ENCODE peak calls at places on chromosome 20, in eight cellular contexts. I, R, Z, C, O, D, U and Q are unnamed samples.
A peak's percentile ranks its signal among the peaks of the same experiment; 100 is the strongest.

GRCh38 chr20:6828794-6829423 is 61.4 kb downstream of the BMP2 start:
- DNase-seq in I (no peak), Z (peak; percentile 85), U (peak; percentile 16), C (peak; percentile 79), O (peak; percentile 3), D (peak; percentile 50), R (peak; percentile 85), Q (peak; percentile 87)

GRCh38 chr20:2596673-2597279 is 55.7 kb upstream of the NOP56 start:
- DNase-seq in R (no peak), Z (no peak), U (no peak), D (no peak), I (no peak), C (no peak), O (no peak), Q (peak; percentile 52)

GRCh38 chr20:17557675-17558006 is 12.2 kb upstream of the DSTN start:
- DNase-seq in I (no peak), C (peak; percentile 63), O (peak; percentile 70), R (no peak), D (no peak), Z (peak; percentile 96), U (no peak), Q (no peak)

GRCh38 chr20:20732641-20733040 is 20.2 kb upstream of the RALGAPA2 start:
- DNase-seq in U (no peak), R (no peak), D (no peak), O (no peak), Z (no peak), C (no peak), I (no peak), Q (no peak)

GRCh38 chr20:53917145-53918009 is 153.0 kb downstream of the BCAS1 start:
- DNase-seq in O (no peak), D (no peak), R (no peak), U (peak; percentile 35), C (peak; percentile 75), I (no peak), Z (peak; percentile 76), Q (peak; percentile 55)

GRCh38 chr20:36167826-36168634 is 13.5 kb downstream of the EPB41L1 start:
- DNase-seq in U (no peak), O (no peak), R (no peak), I (no peak), Z (peak; percentile 86), C (peak; percentile 59), D (no peak), Q (no peak)

GRCh38 chr20:17179840-17180239 is 47.0 kb upstream of the PCSK2 start:
- DNase-seq in Z (no peak), C (no peak), I (no peak), R (no peak), D (no peak), O (no peak), U (no peak), Q (peak; percentile 47)

GRCh38 chr20:21074605-21075336 is 31.4 kb downstream of the LINC00237 start:
- DNase-seq in O (no peak), C (no peak), U (no peak), D (no peak), Z (peak; percentile 82), I (no peak), R (no peak), Q (no peak)

GRCh38 chr20:7828437-7828836 is 111.8 kb downstream of the HAO1 start:
- DNase-seq in C (no peak), U (no peak), O (no peak), Z (no peak), I (no peak), D (no peak), R (peak; percentile 32), Q (no peak)

GRCh38 chr20:951384-952169 is 35.4 kb upstream of the ANGPT4 start:
- DNase-seq in U (no peak), O (no peak), R (no peak), I (no peak), Z (no peak), C (no peak), D (no peak), Q (no peak)

GRCh38 chr20:45283529-45284065 is 23.0 kb upstream of the RBPJL start:
- DNase-seq in Z (peak; percentile 84), D (no peak), O (no peak), U (no peak), R (no peak), I (no peak), C (no peak), Q (no peak)

GRCh38 chr20:43492101-43492500 is 15.4 kb upstream of the L3MBTL1 start:
- DNase-seq in C (peak; percentile 60), U (no peak), R (no peak), I (no peak), Z (peak; percentile 65), D (no peak), O (no peak), Q (no peak)

GRCh38 chr20:8877294-8877693 is 191.6 kb upstream of the PLCB4 start:
- DNase-seq in R (no peak), Z (no peak), C (no peak), D (no peak), U (no peak), I (no peak), O (no peak), Q (no peak)

GRCh38 chr20:8876381-8876780 is 192.5 kb upstream of the PLCB4 start:
- DNase-seq in O (no peak), I (no peak), C (no peak), D (no peak), R (no peak), Z (no peak), U (no peak), Q (no peak)

GRCh38 chr20:8874437-8874836 is 194.4 kb upstream of the PLCB4 start:
- DNase-seq in D (no peak), O (no peak), U (no peak), R (no peak), C (no peak), I (no peak), Z (no peak), Q (no peak)

GRCh38 chr20:8879669-8880068 is 189.2 kb upstream of the PLCB4 start:
- DNase-seq in Z (no peak), D (no peak), I (no peak), O (no peak), C (no peak), U (no peak), R (peak; percentile 5), Q (no peak)

GRCh38 chr20:8875586-8875985 is 193.3 kb upstream of the PLCB4 start:
- DNase-seq in U (no peak), R (no peak), I (no peak), Z (peak; percentile 28), O (no peak), D (no peak), C (peak; percentile 76), Q (no peak)
- H3K4me3 ChIP-seq in U (no peak overlapping the region), R (no peak overlapping the region), I (no peak overlapping the region), Z (no peak overlapping the region), O (no peak overlapping the region), D (no peak overlapping the region), C (no peak overlapping the region), Q (no peak overlapping the region)

DNA sequence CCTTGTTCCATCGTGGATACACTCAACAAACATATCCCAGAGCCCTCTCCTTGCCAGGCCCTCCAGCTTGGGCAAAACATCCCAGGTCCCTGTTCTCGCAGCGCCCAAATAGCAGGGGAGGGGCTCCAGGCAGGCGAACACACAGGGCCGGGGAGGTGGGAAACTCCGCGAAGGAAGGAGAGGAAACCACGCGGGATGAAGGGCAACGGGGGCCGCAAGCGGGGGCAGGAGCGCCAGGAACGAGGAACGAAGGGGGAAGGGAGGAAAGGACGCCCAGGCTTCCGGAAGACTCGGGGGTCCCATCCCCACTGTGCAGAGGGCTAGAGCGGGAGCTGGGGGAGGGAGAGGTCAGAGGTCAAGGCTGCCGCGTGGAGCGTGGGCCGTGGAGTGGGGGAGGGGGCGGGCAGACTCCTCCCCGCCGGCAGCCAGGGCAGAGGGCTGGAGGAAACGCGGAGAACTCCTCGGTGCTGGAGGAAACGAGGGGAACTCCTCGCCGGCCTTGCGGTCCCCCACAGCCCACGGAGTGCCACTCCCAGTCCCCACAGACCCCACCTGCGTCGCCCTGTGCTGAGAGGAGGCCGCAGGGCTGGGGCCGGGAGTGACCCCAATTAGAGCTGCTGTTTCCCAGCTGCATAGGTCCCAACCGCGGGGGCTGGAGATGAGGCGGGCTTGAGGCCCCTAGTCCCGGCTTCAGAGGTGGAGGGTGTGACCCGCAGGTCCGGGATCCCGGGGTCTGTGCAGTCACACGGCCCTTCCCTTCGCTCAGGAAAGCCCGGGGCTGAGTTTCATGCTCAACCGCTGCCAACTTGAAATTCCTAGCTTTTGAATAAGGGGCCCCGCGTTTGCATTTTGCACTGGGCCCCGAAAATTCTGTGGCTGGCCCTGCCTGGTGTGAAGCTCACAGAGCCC is 1.2 kb upstream of the RBM38 start:
- DNase-seq in U (peak; percentile 23), I (peak; percentile 65), R (no peak), C (no peak), Z (no peak), D (no peak), O (no peak), Q (peak; percentile 75)
- H3K4me3 ChIP-seq in U (peak overlapping the region; percentile 7), I (peak overlapping the region; percentile 30), R (no peak overlapping the region), C (peak overlapping the region; percentile 68), Z (peak overlapping the region; percentile 58), D (no peak overlapping the region), O (no peak overlapping the region), Q (no peak overlapping the region)

GRCh38 chr20:49283703-49284625 is 6.1 kb upstream of the ZNFX1 start:
- DNase-seq in D (no peak), R (no peak), C (no peak), O (no peak), Z (peak; percentile 15), I (no peak), U (no peak), Q (peak; percentile 54)

GRCh38 chr20:49284818-49285217 is 7.0 kb upstream of the ZNFX1 start:
- DNase-seq in D (no peak), R (no peak), O (no peak), Z (no peak), I (no peak), U (no peak), C (no peak), Q (no peak)

GRCh38 chr20:49281913-49282467 is 4.1 kb upstream of the ZNFX1 start:
- DNase-seq in R (no peak), Z (no peak), U (no peak), D (no peak), I (no peak), C (no peak), O (no peak), Q (peak; percentile 51)

GRCh38 chr20:49282584-49283171 is 4.8 kb upstream of the ZNFX1 start:
- DNase-seq in U (no peak), O (no peak), D (no peak), I (no peak), Z (no peak), C (no peak), R (no peak), Q (peak; percentile 50)

DNA sequence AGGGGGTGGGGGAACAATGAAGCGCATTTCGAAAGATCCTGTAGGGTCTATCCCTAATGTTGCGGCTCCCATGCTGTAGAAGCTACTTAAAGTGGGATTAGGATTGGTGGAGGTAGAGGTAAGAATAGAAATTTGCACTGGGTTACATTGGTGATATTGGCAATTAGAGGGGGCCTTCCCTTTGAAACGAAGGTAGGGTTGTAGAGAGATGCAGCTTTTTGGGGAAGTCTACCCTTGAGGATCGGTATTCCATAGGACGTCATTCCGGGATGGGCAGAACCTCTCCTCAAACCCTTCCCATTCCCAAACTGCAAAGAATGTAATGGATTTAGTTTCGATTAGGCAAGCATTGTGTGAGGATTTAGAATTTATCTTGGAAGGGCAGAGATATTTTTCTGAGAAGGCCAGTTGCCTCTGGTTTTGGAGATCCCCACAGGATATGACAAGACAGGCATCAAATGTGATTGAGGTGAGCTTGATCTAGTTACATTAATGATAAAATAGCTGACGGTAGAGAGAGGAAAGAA is 5.4 kb upstream of the ZNFX1 start:
- DNase-seq in C (no peak), U (no peak), Z (no peak), I (no peak), O (no peak), R (no peak), D (no peak), Q (peak; percentile 43)
- H3K4me3 ChIP-seq in C (peak overlapping the region; percentile 99), U (no peak overlapping the region), Z (peak overlapping the region; percentile 89), I (no peak overlapping the region), O (peak overlapping the region; percentile 31), R (no peak overlapping the region), D (no peak overlapping the region), Q (peak overlapping the region; percentile 98)

GRCh38 chr20:11080010-11080409 is 406.2 kb upstream of the JAG1 start:
- DNase-seq in Z (no peak), C (no peak), U (no peak), O (no peak), R (no peak), D (no peak), I (no peak), Q (no peak)
- H3K4me3 ChIP-seq in Z (no peak overlapping the region), C (no peak overlapping the region), U (no peak overlapping the region), O (no peak overlapping the region), R (no peak overlapping the region), D (no peak overlapping the region), I (no peak overlapping the region), Q (no peak overlapping the region)